ENCODE peak calls at places on chromosomes 7 and 10, in nine cellular contexts. P, O, D, Z, J, G, M, L and V are unnamed samples.

GRCh38 chr7:55370001-55370400 is 4.9 kb downstream of the LANCL2 start:
- DNase-seq in G (no peak), D (peak; percentile 26), O (no peak), M (no peak), L (no peak), Z (no peak), P (no peak), J (peak; percentile 83), V (no peak)

GRCh38 chr7:43648725-43649406 is 66.0 kb downstream of the STK17A start:
- DNase-seq in P (no peak), Z (peak; percentile 50), L (no peak), O (no peak), J (peak; percentile 89), G (peak; percentile 98), M (no peak), D (peak; percentile 89), V (peak; percentile 72)

GRCh38 chr10:95785942-95786669 is 30.1 kb downstream of the ENTPD1 start:
- DNase-seq in P (no peak), J (no peak), G (no peak), L (no peak), Z (no peak), M (no peak), O (no peak), D (no peak), V (no peak)

GRCh38 chr7:27031289-27032172 is 64.3 kb downstream of the HOXA1 start:
- DNase-seq in O (no peak), P (no peak), Z (no peak), D (peak; percentile 41), L (no peak), M (no peak), G (peak; percentile 18), J (peak; percentile 73), V (peak; percentile 74)

GRCh38 chr10:102557569-102557968 is 53.8 kb downstream of the SUFU start:
- DNase-seq in G (no peak), M (no peak), Z (no peak), P (no peak), L (no peak), O (no peak), D (no peak), J (no peak), V (no peak)

GRCh38 chr10:98028168-98028770 is 2.2 kb downstream of the CRTAC1 start:
- DNase-seq in Z (peak; percentile 34), J (peak; percentile 37), D (no peak), M (peak; percentile 88), L (peak; percentile 74), P (peak; percentile 63), G (peak; percentile 82), O (peak; percentile 18), V (no peak)

GRCh38 chr7:106568680-106569499 is 92.1 kb downstream of the CCDC71L start:
- DNase-seq in M (peak; percentile 48), J (peak; percentile 13), Z (no peak), O (peak; percentile 62), P (peak; percentile 24), G (peak; percentile 18), D (no peak), L (no peak), V (no peak)

GRCh38 chr7:95440394-95441038 is 5.7 kb upstream of the PON2 start:
- DNase-seq in G (no peak), O (no peak), D (no peak), L (no peak), Z (no peak), M (no peak), P (peak; percentile 40), J (no peak), V (no peak)

GRCh38 chr10:7085913-7086589 is 324.8 kb downstream of the SFMBT2 start:
- DNase-seq in G (peak; percentile 37), L (peak; percentile 30), M (no peak), J (peak; percentile 26), Z (no peak), P (peak; percentile 40), O (no peak), D (peak; percentile 39), V (no peak)

GRCh38 chr10:131435232-131435631 is 123.7 kb upstream of the TCERG1L start:
- DNase-seq in M (no peak), J (no peak), O (no peak), P (no peak), L (no peak), D (no peak), G (no peak), Z (no peak), V (no peak)

GRCh38 chr7:11625669-11626068 is 206.3 kb downstream of the THSD7A start:
- DNase-seq in Z (no peak), J (no peak), M (no peak), O (no peak), G (no peak), L (no peak), P (no peak), D (no peak), V (no peak)

GRCh38 chr10:22047812-22048211 is 44.3 kb upstream of the DNAJC1 start:
- DNase-seq in M (no peak), Z (no peak), D (no peak), L (no peak), O (no peak), G (no peak), J (no peak), P (no peak), V (no peak)

GRCh38 chr10:97685395-97685958 is 1.6 kb downstream of the AVPI1 start:
- DNase-seq in O (no peak), L (no peak), D (peak; percentile 22), P (no peak), M (peak; percentile 69), G (peak; percentile 58), J (no peak), Z (no peak), V (no peak)

GRCh38 chr7:28536259-28536658 is 123.9 kb downstream of the CREB5 start:
- DNase-seq in P (peak; percentile 73), M (peak; percentile 65), J (peak; percentile 46), D (peak; percentile 60), Z (no peak), G (no peak), L (no peak), O (no peak), V (no peak)